ENCODE peak calls at places on chromosome 7, in seven cellular contexts. One of them, this sample, is unnamed.
A peak's percentile ranks its signal among the peaks of the same experiment; 100 is the strongest.

GRCh38 chr7:100867040-100867795 is at the start of gene TRIP6:
- DNase-seq in SK-N-SH: peak; percentile 59
- DNase-seq in mesenchymal stem cell: peak; percentile 92
- DNase-seq in adipocyte: peak; percentile 96
- DNase-seq in GM12878: no peak
- DNase-seq in mesendoderm: peak; percentile 93
- DNase-seq in astrocyte: peak; percentile 87
- DNase-seq in this sample: peak; percentile 91

GRCh38 chr7:130986271-130986690 is 252.3 kb upstream of the KLF14 start:
- DNase-seq in SK-N-SH: no peak
- DNase-seq in mesenchymal stem cell: peak; percentile 50
- DNase-seq in adipocyte: no peak
- DNase-seq in GM12878: no peak
- DNase-seq in mesendoderm: no peak
- DNase-seq in astrocyte: no peak
- DNase-seq in this sample: no peak

GRCh38 chr7:20141666-20142065 is 75.5 kb downstream of the MACC1 start:
- DNase-seq in SK-N-SH: peak; percentile 27
- DNase-seq in mesenchymal stem cell: peak; percentile 78
- DNase-seq in adipocyte: peak; percentile 18
- DNase-seq in GM12878: no peak
- DNase-seq in mesendoderm: peak; percentile 65
- DNase-seq in astrocyte: peak; percentile 73
- DNase-seq in this sample: no peak

GRCh38 chr7:155405399-155406318 is 52.3 kb upstream of the EN2 start:
- DNase-seq in SK-N-SH: peak; percentile 70
- DNase-seq in mesenchymal stem cell: no peak
- DNase-seq in adipocyte: no peak
- DNase-seq in GM12878: no peak
- DNase-seq in mesendoderm: peak; percentile 46
- DNase-seq in astrocyte: no peak
- DNase-seq in this sample: peak; percentile 32

GRCh38 chr7:38905026-38905759 is 3.8 kb downstream of the VPS41 start:
- DNase-seq in SK-N-SH: no peak
- DNase-seq in mesenchymal stem cell: peak; percentile 11
- DNase-seq in adipocyte: peak; percentile 37
- DNase-seq in GM12878: no peak
- DNase-seq in mesendoderm: no peak
- DNase-seq in astrocyte: no peak
- DNase-seq in this sample: no peak

GRCh38 chr7:134890246-134891240 is 95.8 kb upstream of the AGBL3 start:
- DNase-seq in SK-N-SH: peak; percentile 79
- DNase-seq in mesenchymal stem cell: no peak
- DNase-seq in adipocyte: peak; percentile 67
- DNase-seq in GM12878: no peak
- DNase-seq in mesendoderm: peak; percentile 39
- DNase-seq in astrocyte: peak; percentile 77
- DNase-seq in this sample: no peak

GRCh38 chr7:23971031-23971430 is 261.0 kb downstream of the STK31 start:
- DNase-seq in SK-N-SH: no peak
- DNase-seq in mesenchymal stem cell: no peak
- DNase-seq in adipocyte: no peak
- DNase-seq in GM12878: no peak
- DNase-seq in mesendoderm: no peak
- DNase-seq in astrocyte: peak; percentile 2
- DNase-seq in this sample: no peak

GRCh38 chr7:23357190-23358093 is 58.3 kb downstream of the MALSU1 start:
- DNase-seq in SK-N-SH: no peak
- DNase-seq in mesenchymal stem cell: peak; percentile 63
- DNase-seq in adipocyte: peak; percentile 60
- DNase-seq in GM12878: no peak
- DNase-seq in mesendoderm: peak; percentile 44
- DNase-seq in astrocyte: peak; percentile 57
- DNase-seq in this sample: no peak

GRCh38 chr7:35399840-35400239 is 145.9 kb upstream of the TBX20 start:
- DNase-seq in SK-N-SH: no peak
- DNase-seq in mesenchymal stem cell: no peak
- DNase-seq in adipocyte: no peak
- DNase-seq in GM12878: no peak
- DNase-seq in mesendoderm: no peak
- DNase-seq in astrocyte: no peak
- DNase-seq in this sample: no peak

GRCh38 chr7:30074422-30075030 is 46.3 kb downstream of the PLEKHA8 start:
- DNase-seq in SK-N-SH: peak; percentile 32
- DNase-seq in mesenchymal stem cell: peak; percentile 51
- DNase-seq in adipocyte: peak; percentile 63
- DNase-seq in GM12878: no peak
- DNase-seq in mesendoderm: peak; percentile 60
- DNase-seq in astrocyte: peak; percentile 71
- DNase-seq in this sample: peak; percentile 31

GRCh38 chr7:158975526-158976467 is 119.4 kb downstream of the DYNC2I1 start:
- DNase-seq in SK-N-SH: no peak
- DNase-seq in mesenchymal stem cell: peak; percentile 7
- DNase-seq in adipocyte: no peak
- DNase-seq in GM12878: no peak
- DNase-seq in mesendoderm: peak; percentile 30
- DNase-seq in astrocyte: no peak
- DNase-seq in this sample: peak; percentile 63

GRCh38 chr7:75866497-75867389 is 12.1 kb upstream of the RHBDD2 start:
- DNase-seq in SK-N-SH: peak; percentile 86
- DNase-seq in mesenchymal stem cell: peak; percentile 74
- DNase-seq in adipocyte: peak; percentile 82
- DNase-seq in GM12878: no peak
- DNase-seq in mesendoderm: peak; percentile 75
- DNase-seq in astrocyte: no peak
- DNase-seq in this sample: peak; percentile 85

GRCh38 chr7:88102686-88103085 is 117.2 kb downstream of the SRI start:
- DNase-seq in SK-N-SH: no peak
- DNase-seq in mesenchymal stem cell: no peak
- DNase-seq in adipocyte: no peak
- DNase-seq in GM12878: no peak
- DNase-seq in mesendoderm: peak; percentile 62
- DNase-seq in astrocyte: no peak
- DNase-seq in this sample: no peak

GRCh38 chr7:100686822-100687211 is 7.2 kb downstream of the GIGYF1 start:
- DNase-seq in SK-N-SH: no peak
- DNase-seq in mesenchymal stem cell: no peak
- DNase-seq in adipocyte: no peak
- DNase-seq in GM12878: no peak
- DNase-seq in mesendoderm: no peak
- DNase-seq in astrocyte: no peak
- DNase-seq in this sample: no peak

GRCh38 chr7:32036557-32036956 is 33.6 kb downstream of the PDE1C start:
- DNase-seq in SK-N-SH: no peak
- DNase-seq in mesenchymal stem cell: peak; percentile 61
- DNase-seq in adipocyte: peak; percentile 56
- DNase-seq in GM12878: no peak
- DNase-seq in mesendoderm: no peak
- DNase-seq in astrocyte: peak; percentile 77
- DNase-seq in this sample: no peak

GRCh38 chr7:106916689-106917088 is 51.6 kb downstream of the PIK3CG start:
- DNase-seq in SK-N-SH: no peak
- DNase-seq in mesenchymal stem cell: no peak
- DNase-seq in adipocyte: peak; percentile 30
- DNase-seq in GM12878: no peak
- DNase-seq in mesendoderm: no peak
- DNase-seq in astrocyte: peak; percentile 21
- DNase-seq in this sample: no peak

GRCh38 chr7:152866125-152866524 is 106.6 kb downstream of the ACTR3B start:
- DNase-seq in SK-N-SH: no peak
- DNase-seq in mesenchymal stem cell: peak; percentile 32
- DNase-seq in adipocyte: peak; percentile 4
- DNase-seq in GM12878: no peak
- DNase-seq in mesendoderm: no peak
- DNase-seq in astrocyte: no peak
- DNase-seq in this sample: no peak

GRCh38 chr7:2045559-2046405 is 187.0 kb downstream of the MAD1L1 start:
- DNase-seq in SK-N-SH: peak; percentile 24
- DNase-seq in mesenchymal stem cell: no peak
- DNase-seq in adipocyte: no peak
- DNase-seq in GM12878: no peak
- DNase-seq in mesendoderm: no peak
- DNase-seq in astrocyte: no peak
- DNase-seq in this sample: no peak

GRCh38 chr7:96686305-96686704 is 23.3 kb downstream of the SEM1 start:
- DNase-seq in SK-N-SH: no peak
- DNase-seq in mesenchymal stem cell: no peak
- DNase-seq in adipocyte: peak; percentile 16
- DNase-seq in GM12878: no peak
- DNase-seq in mesendoderm: no peak
- DNase-seq in astrocyte: peak; percentile 33
- DNase-seq in this sample: no peak

GRCh38 chr7:154423219-154423618 is 371.0 kb downstream of the DPP6 start:
- DNase-seq in SK-N-SH: no peak
- DNase-seq in mesenchymal stem cell: no peak
- DNase-seq in adipocyte: no peak
- DNase-seq in GM12878: no peak
- DNase-seq in mesendoderm: no peak
- DNase-seq in astrocyte: no peak
- DNase-seq in this sample: no peak

GRCh38 chr7:156220078-156220605 is 407.9 kb upstream of the SHH start:
- DNase-seq in SK-N-SH: no peak
- DNase-seq in mesenchymal stem cell: no peak
- DNase-seq in adipocyte: no peak
- DNase-seq in GM12878: no peak
- DNase-seq in mesendoderm: no peak
- DNase-seq in astrocyte: no peak
- DNase-seq in this sample: no peak

GRCh38 chr7:77550586-77550985 is 13.5 kb downstream of the PTPN12 start:
- DNase-seq in SK-N-SH: no peak
- DNase-seq in mesenchymal stem cell: no peak
- DNase-seq in adipocyte: peak; percentile 40
- DNase-seq in GM12878: no peak
- DNase-seq in mesendoderm: no peak
- DNase-seq in astrocyte: peak; percentile 91
- DNase-seq in this sample: no peak

DNA sequence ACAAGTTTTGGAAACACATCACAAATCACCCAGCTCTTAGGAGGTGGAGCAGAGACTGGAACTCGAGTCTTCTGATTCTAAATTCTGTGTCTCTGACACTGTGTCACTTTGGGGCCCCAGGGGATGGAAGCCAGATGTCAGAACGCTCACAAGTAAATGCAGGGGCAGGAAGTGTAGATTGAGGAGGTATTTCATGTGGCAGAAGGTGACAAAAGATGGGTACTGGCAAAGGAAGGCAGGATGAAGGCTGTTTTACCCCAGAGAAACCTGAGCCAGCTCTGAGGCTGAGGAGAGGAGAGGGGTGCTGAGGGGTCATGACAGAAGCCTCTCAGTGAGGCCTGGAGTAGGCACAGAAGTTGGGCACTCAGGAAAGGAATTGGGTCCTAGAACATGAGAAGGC is 6.0 kb upstream of the PURB start:
- DNase-seq in SK-N-SH: no peak
- DNase-seq in mesenchymal stem cell: no peak
- DNase-seq in adipocyte: no peak
- DNase-seq in GM12878: no peak
- DNase-seq in mesendoderm: no peak
- DNase-seq in astrocyte: no peak
- DNase-seq in this sample: no peak
- H3K9ac ChIP-seq in SK-N-SH: no peak overlapping the region
- H3K9ac ChIP-seq in mesenchymal stem cell: no peak overlapping the region
- H3K9ac ChIP-seq in adipocyte: no peak overlapping the region
- H3K9ac ChIP-seq in GM12878: no peak overlapping the region
- H3K9ac ChIP-seq in mesendoderm: no peak overlapping the region
- H3K9ac ChIP-seq in astrocyte: no peak overlapping the region
- H3K9ac ChIP-seq in this sample: no peak overlapping the region

DNA sequence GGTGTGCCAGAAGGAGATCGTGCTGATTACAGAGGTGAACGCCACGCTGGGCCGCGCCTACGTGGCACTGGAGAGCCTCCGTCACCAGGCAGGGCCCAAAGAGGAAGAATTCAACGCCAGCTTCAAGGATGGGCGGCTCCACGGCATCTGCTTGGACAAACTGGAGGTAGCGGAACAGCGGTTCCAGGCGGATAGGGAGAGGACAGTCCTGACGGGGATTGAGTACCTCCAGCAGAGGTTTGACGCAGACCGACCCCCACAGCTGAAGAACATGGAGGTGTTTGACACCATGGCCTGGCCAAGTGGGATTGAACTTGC is 12.1 kb upstream of the ATP6V0E2 start:
- DNase-seq in SK-N-SH: no peak
- DNase-seq in mesenchymal stem cell: no peak
- DNase-seq in adipocyte: no peak
- DNase-seq in GM12878: no peak
- DNase-seq in mesendoderm: no peak
- DNase-seq in astrocyte: no peak
- DNase-seq in this sample: no peak
- H3K36me3 ChIP-seq in SK-N-SH: peaks cover 4% of the 10 kb centered on the region
- H3K36me3 ChIP-seq in mesenchymal stem cell: peaks cover 52% of the 10 kb centered on the region
- H3K36me3 ChIP-seq in adipocyte: peaks cover 7% of the 10 kb centered on the region
- H3K36me3 ChIP-seq in GM12878: no peaks in the 10 kb centered on the region
- H3K36me3 ChIP-seq in mesendoderm: no peaks in the 10 kb centered on the region
- H3K36me3 ChIP-seq in astrocyte: no peaks in the 10 kb centered on the region
- H3K36me3 ChIP-seq in this sample: no peaks in the 10 kb centered on the region

DNA sequence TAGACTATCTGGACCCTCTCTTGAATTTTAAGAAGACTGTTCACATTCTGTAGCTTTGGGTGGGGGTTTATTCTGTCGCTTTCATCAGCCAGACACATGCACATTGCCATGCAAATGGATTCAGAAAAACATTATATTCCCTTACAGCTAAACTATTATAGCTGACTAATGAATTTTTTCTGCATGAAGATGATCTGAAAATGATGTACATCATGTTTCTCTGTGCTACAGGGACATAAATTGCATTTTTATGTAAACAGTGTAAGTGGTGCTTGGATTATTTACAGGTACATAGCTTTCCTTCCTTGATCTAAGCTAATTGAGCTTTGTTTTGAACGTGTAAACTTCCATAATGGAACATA is 1.5 kb downstream of the MET start:
- DNase-seq in SK-N-SH: no peak
- DNase-seq in mesenchymal stem cell: no peak
- DNase-seq in adipocyte: no peak
- DNase-seq in GM12878: no peak
- DNase-seq in mesendoderm: no peak
- DNase-seq in astrocyte: no peak
- DNase-seq in this sample: no peak
- H3K9ac ChIP-seq in SK-N-SH: peak overlapping the region; percentile 76
- H3K9ac ChIP-seq in mesenchymal stem cell: peak overlapping the region; percentile 92
- H3K9ac ChIP-seq in adipocyte: no peak overlapping the region
- H3K9ac ChIP-seq in GM12878: no peak overlapping the region
- H3K9ac ChIP-seq in mesendoderm: no peak overlapping the region
- H3K9ac ChIP-seq in astrocyte: peak overlapping the region; percentile 97
- H3K9ac ChIP-seq in this sample: no peak overlapping the region

GRCh38 chr7:127689194-127689772 is 37.3 kb downstream of the SND1 start:
- DNase-seq in SK-N-SH: no peak
- DNase-seq in mesenchymal stem cell: no peak
- DNase-seq in adipocyte: peak; percentile 77
- DNase-seq in GM12878: no peak
- DNase-seq in mesendoderm: no peak
- DNase-seq in astrocyte: no peak
- DNase-seq in this sample: no peak
- H3K36me3 ChIP-seq in SK-N-SH: peaks cover 64% of the 10 kb centered on the region
- H3K36me3 ChIP-seq in mesenchymal stem cell: peaks cover 18% of the 10 kb centered on the region
- H3K36me3 ChIP-seq in adipocyte: peaks cover 57% of the 10 kb centered on the region
- H3K36me3 ChIP-seq in GM12878: peaks cover 31% of the 10 kb centered on the region
- H3K36me3 ChIP-seq in mesendoderm: peaks cover 6% of the 10 kb centered on the region
- H3K36me3 ChIP-seq in astrocyte: peaks cover 37% of the 10 kb centered on the region
- H3K36me3 ChIP-seq in this sample: no peaks in the 10 kb centered on the region

GRCh38 chr7:44985033-44985695 is 6.3 kb upstream of the MYO1G start:
- DNase-seq in SK-N-SH: peak; percentile 33
- DNase-seq in mesenchymal stem cell: no peak
- DNase-seq in adipocyte: no peak
- DNase-seq in GM12878: no peak
- DNase-seq in mesendoderm: no peak
- DNase-seq in astrocyte: peak; percentile 19
- DNase-seq in this sample: peak; percentile 33
- H3K9ac ChIP-seq in SK-N-SH: peak overlapping the region; percentile 84
- H3K9ac ChIP-seq in mesenchymal stem cell: peak overlapping the region; percentile 94
- H3K9ac ChIP-seq in adipocyte: peak overlapping the region; percentile 89
- H3K9ac ChIP-seq in GM12878: peak overlapping the region; percentile 82
- H3K9ac ChIP-seq in mesendoderm: peak overlapping the region; percentile 97
- H3K9ac ChIP-seq in astrocyte: peak overlapping the region; percentile 93
- H3K9ac ChIP-seq in this sample: peak overlapping the region; percentile 93